ENCODE peak calls at places on chromosomes 5 and 9, in ten cellular contexts. One of them, this sample, is unnamed.

GRCh38 chr5:137666901-137667300 is 69.0 kb downstream of the KLHL3 start:
- DNase-seq in neural progenitor cell: no peak
- DNase-seq in GM10248: no peak
- DNase-seq in tibial artery: no peak
- DNase-seq in nephron progenitor cell: no peak
- DNase-seq in uterus: no peak
- DNase-seq in cardiac fibroblast: no peak
- DNase-seq in hepatocyte: no peak
- DNase-seq in IMR-90: no peak
- DNase-seq in AG09309: no peak
- DNase-seq in this sample: no peak

GRCh38 chr9:105822814-105823213 is 128.5 kb downstream of the TMEM38B start:
- DNase-seq in IMR-90: no peak
- DNase-seq in neural progenitor cell: no peak
- DNase-seq in GM10248: no peak
- DNase-seq in uterus: no peak
- DNase-seq in AG09309: no peak
- DNase-seq in tibial artery: no peak
- DNase-seq in cardiac fibroblast: no peak
- DNase-seq in nephron progenitor cell: no peak
- DNase-seq in hepatocyte: no peak
- DNase-seq in this sample: no peak

GRCh38 chr9:105416840-105417239 is 31.0 kb upstream of the FSD1L start:
- DNase-seq in tibial artery: no peak
- DNase-seq in hepatocyte: no peak
- DNase-seq in AG09309: no peak
- DNase-seq in nephron progenitor cell: no peak
- DNase-seq in IMR-90: no peak
- DNase-seq in cardiac fibroblast: no peak
- DNase-seq in uterus: no peak
- DNase-seq in GM10248: peak
- DNase-seq in neural progenitor cell: no peak
- DNase-seq in this sample: no peak

GRCh38 chr5:178203670-178204204 is 596 bp upstream of the HNRNPAB start:
- DNase-seq in neural progenitor cell: no peak
- DNase-seq in cardiac fibroblast: no peak
- DNase-seq in hepatocyte: no peak
- DNase-seq in GM10248: peak
- DNase-seq in tibial artery: no peak
- DNase-seq in AG09309: no peak
- DNase-seq in uterus: no peak
- DNase-seq in IMR-90: no peak
- DNase-seq in nephron progenitor cell: no peak
- DNase-seq in this sample: no peak

GRCh38 chr9:126228779-126229444 is 97.7 kb upstream of the MVB12B start:
- DNase-seq in IMR-90: peak
- DNase-seq in AG09309: peak
- DNase-seq in nephron progenitor cell: peak
- DNase-seq in cardiac fibroblast: peak
- DNase-seq in uterus: peak
- DNase-seq in neural progenitor cell: peak
- DNase-seq in hepatocyte: peak
- DNase-seq in tibial artery: peak
- DNase-seq in GM10248: peak
- DNase-seq in this sample: peak

GRCh38 chr9:35996358-35996970 is 38.5 kb upstream of the OR2S2 start:
- DNase-seq in GM10248: no peak
- DNase-seq in IMR-90: peak
- DNase-seq in cardiac fibroblast: peak
- DNase-seq in hepatocyte: peak
- DNase-seq in AG09309: no peak
- DNase-seq in tibial artery: no peak
- DNase-seq in uterus: no peak
- DNase-seq in neural progenitor cell: no peak
- DNase-seq in nephron progenitor cell: no peak
- DNase-seq in this sample: no peak

GRCh38 chr9:35656841-35657326 is 935 bp downstream of the RMRP start:
- DNase-seq in uterus: no peak
- DNase-seq in neural progenitor cell: no peak
- DNase-seq in hepatocyte: peak
- DNase-seq in cardiac fibroblast: no peak
- DNase-seq in tibial artery: peak
- DNase-seq in IMR-90: no peak
- DNase-seq in GM10248: no peak
- DNase-seq in nephron progenitor cell: no peak
- DNase-seq in AG09309: no peak
- DNase-seq in this sample: no peak

GRCh38 chr5:103582364-103582763 is 19.8 kb upstream of the NUDT12 start:
- DNase-seq in IMR-90: peak
- DNase-seq in tibial artery: no peak
- DNase-seq in GM10248: no peak
- DNase-seq in neural progenitor cell: peak
- DNase-seq in uterus: no peak
- DNase-seq in nephron progenitor cell: peak
- DNase-seq in hepatocyte: peak
- DNase-seq in AG09309: no peak
- DNase-seq in cardiac fibroblast: peak
- DNase-seq in this sample: no peak

GRCh38 chr9:112094948-112095779 is 79.9 kb downstream of the SUSD1 start:
- DNase-seq in tibial artery: no peak
- DNase-seq in IMR-90: no peak
- DNase-seq in cardiac fibroblast: no peak
- DNase-seq in neural progenitor cell: no peak
- DNase-seq in AG09309: no peak
- DNase-seq in hepatocyte: peak
- DNase-seq in GM10248: no peak
- DNase-seq in nephron progenitor cell: no peak
- DNase-seq in uterus: no peak
- DNase-seq in this sample: no peak

GRCh38 chr9:112093147-112093874 is 81.8 kb downstream of the SUSD1 start:
- DNase-seq in IMR-90: no peak
- DNase-seq in cardiac fibroblast: no peak
- DNase-seq in AG09309: no peak
- DNase-seq in tibial artery: no peak
- DNase-seq in uterus: no peak
- DNase-seq in neural progenitor cell: no peak
- DNase-seq in hepatocyte: no peak
- DNase-seq in GM10248: no peak
- DNase-seq in nephron progenitor cell: no peak
- DNase-seq in this sample: no peak

GRCh38 chr9:112093875-112094227 is 81.2 kb downstream of the SUSD1 start:
- DNase-seq in hepatocyte: no peak
- DNase-seq in nephron progenitor cell: no peak
- DNase-seq in cardiac fibroblast: no peak
- DNase-seq in uterus: no peak
- DNase-seq in IMR-90: no peak
- DNase-seq in tibial artery: no peak
- DNase-seq in AG09309: no peak
- DNase-seq in neural progenitor cell: no peak
- DNase-seq in GM10248: no peak
- DNase-seq in this sample: no peak

GRCh38 chr9:112094240-112094639 is 80.9 kb downstream of the SUSD1 start:
- DNase-seq in IMR-90: no peak
- DNase-seq in cardiac fibroblast: no peak
- DNase-seq in tibial artery: no peak
- DNase-seq in uterus: no peak
- DNase-seq in hepatocyte: no peak
- DNase-seq in nephron progenitor cell: no peak
- DNase-seq in GM10248: no peak
- DNase-seq in neural progenitor cell: no peak
- DNase-seq in AG09309: no peak
- DNase-seq in this sample: no peak

GRCh38 chr9:112091805-112092204 is 83.3 kb downstream of the SUSD1 start:
- DNase-seq in tibial artery: no peak
- DNase-seq in neural progenitor cell: peak
- DNase-seq in cardiac fibroblast: peak
- DNase-seq in nephron progenitor cell: no peak
- DNase-seq in AG09309: no peak
- DNase-seq in hepatocyte: no peak
- DNase-seq in IMR-90: peak
- DNase-seq in GM10248: no peak
- DNase-seq in uterus: no peak
- DNase-seq in this sample: no peak
- TF ChIP-seq CTCF in tibial artery: no peak
- TF ChIP-seq CTCF in neural progenitor cell: peak
- TF ChIP-seq CTCF in cardiac fibroblast: peak
- TF ChIP-seq CTCF in nephron progenitor cell: no peak
- TF ChIP-seq CTCF in AG09309: peak
- TF ChIP-seq CTCF in hepatocyte: peak
- TF ChIP-seq CTCF in IMR-90: peak
- TF ChIP-seq CTCF in GM10248: peak
- TF ChIP-seq CTCF in uterus: no peak
- TF ChIP-seq CTCF in this sample: no peak

DNA sequence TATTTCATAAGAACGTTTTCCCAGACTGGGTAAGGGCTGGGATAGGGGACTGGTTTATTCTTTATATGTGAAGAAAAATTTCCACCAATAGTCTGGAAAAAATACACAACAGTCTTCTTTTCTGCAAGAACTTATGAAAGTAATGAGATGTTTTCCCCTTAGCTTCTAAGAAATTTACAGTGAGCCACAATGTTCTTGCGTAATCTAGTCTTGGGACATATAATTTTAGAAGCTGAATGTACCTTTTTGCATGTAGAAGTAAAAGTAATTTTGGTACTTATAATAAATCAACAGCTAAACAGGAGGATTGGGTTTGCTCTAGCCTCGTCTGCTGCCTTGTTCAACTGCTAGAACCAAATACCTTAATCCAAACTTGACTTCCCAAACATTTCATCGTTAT is 244.7 kb upstream of the EFNA5 start:
- DNase-seq in IMR-90: no peak
- DNase-seq in neural progenitor cell: no peak
- DNase-seq in cardiac fibroblast: no peak
- DNase-seq in GM10248: no peak
- DNase-seq in AG09309: peak
- DNase-seq in nephron progenitor cell: no peak
- DNase-seq in tibial artery: no peak
- DNase-seq in hepatocyte: no peak
- DNase-seq in uterus: no peak
- DNase-seq in this sample: no peak
- TF ChIP-seq CTCF in IMR-90: no peak
- TF ChIP-seq CTCF in neural progenitor cell: no peak
- TF ChIP-seq CTCF in cardiac fibroblast: no peak
- TF ChIP-seq CTCF in GM10248: no peak
- TF ChIP-seq CTCF in AG09309: no peak
- TF ChIP-seq CTCF in nephron progenitor cell: no peak
- TF ChIP-seq CTCF in tibial artery: no peak
- TF ChIP-seq CTCF in hepatocyte: no peak
- TF ChIP-seq CTCF in uterus: no peak
- TF ChIP-seq CTCF in this sample: no peak

GRCh38 chr9:130939405-130939941 is 426 bp upstream of the FIBCD1 start:
- DNase-seq in nephron progenitor cell: peak
- DNase-seq in cardiac fibroblast: no peak
- DNase-seq in neural progenitor cell: peak
- DNase-seq in hepatocyte: no peak
- DNase-seq in tibial artery: no peak
- DNase-seq in IMR-90: peak
- DNase-seq in GM10248: no peak
- DNase-seq in uterus: no peak
- DNase-seq in AG09309: no peak
- DNase-seq in this sample: no peak
- TF ChIP-seq CTCF in nephron progenitor cell: no peak
- TF ChIP-seq CTCF in cardiac fibroblast: no peak
- TF ChIP-seq CTCF in neural progenitor cell: peak
- TF ChIP-seq CTCF in hepatocyte: no peak
- TF ChIP-seq CTCF in tibial artery: no peak
- TF ChIP-seq CTCF in IMR-90: no peak
- TF ChIP-seq CTCF in GM10248: no peak
- TF ChIP-seq CTCF in uterus: no peak
- TF ChIP-seq CTCF in AG09309: no peak
- TF ChIP-seq CTCF in this sample: no peak

GRCh38 chr5:155004138-155004744 is 9.3 kb upstream of the KIF4B start:
- DNase-seq in uterus: no peak
- DNase-seq in nephron progenitor cell: peak
- DNase-seq in tibial artery: no peak
- DNase-seq in cardiac fibroblast: peak
- DNase-seq in GM10248: peak
- DNase-seq in hepatocyte: peak
- DNase-seq in neural progenitor cell: peak
- DNase-seq in AG09309: no peak
- DNase-seq in IMR-90: no peak
- DNase-seq in this sample: no peak
- TF ChIP-seq CTCF in uterus: no peak
- TF ChIP-seq CTCF in nephron progenitor cell: peak
- TF ChIP-seq CTCF in tibial artery: no peak
- TF ChIP-seq CTCF in cardiac fibroblast: peak
- TF ChIP-seq CTCF in GM10248: peak
- TF ChIP-seq CTCF in hepatocyte: peak
- TF ChIP-seq CTCF in neural progenitor cell: peak
- TF ChIP-seq CTCF in AG09309: peak
- TF ChIP-seq CTCF in IMR-90: peak
- TF ChIP-seq CTCF in this sample: no peak

This sample was measured in mesothelial cell of epicardium.